ENCODE peak calls at places on chromosomes 13 and 19, in four cellular contexts. L is activated B cell treated with CpG ODN at 0.5 μM for 24 hours, N is A549, Y is HFFc6. V is an unnamed sample.

GRCh38 chr13:113151745-113152707 is 6.4 kb upstream of the PROZ start:
- DNase-seq in N (no peak), L (no peak), Y (peak; percentile 11), V (peak; percentile 78)

GRCh38 chr13:29902632-29903305 is 52.4 kb upstream of the UBL3 start:
- DNase-seq in L (no peak), N (no peak), Y (no peak), V (no peak)

GRCh38 chr13:49421391-49421790 is 22.5 kb downstream of the CAB39L start:
- DNase-seq in N (peak; percentile 29), Y (no peak), L (no peak), V (no peak)

GRCh38 chr19:44807162-44807561 is 1.7 kb upstream of the BCAM start:
- DNase-seq in L (no peak), N (peak; percentile 83), Y (no peak), V (no peak)

GRCh38 chr13:91024157-91024792 is 323.2 kb upstream of the MIR17HG start:
- DNase-seq in L (no peak), Y (no peak), N (no peak), V (no peak)

GRCh38 chr13:36115306-36115705 is 15.9 kb downstream of the DCLK1 start:
- DNase-seq in Y (no peak), L (no peak), N (no peak), V (no peak)

GRCh38 chr13:24675806-24676570 is 4.2 kb upstream of the ATP12A start:
- DNase-seq in N (no peak), Y (no peak), L (no peak), V (no peak)

GRCh38 chr13:107351305-107351704 is 783.4 kb upstream of the ARGLU1 start:
- DNase-seq in Y (no peak), N (no peak), L (no peak), V (no peak)

GRCh38 chr19:42286349-42287016 is 15.4 kb upstream of the PRR19 start:
- DNase-seq in Y (no peak), N (no peak), L (no peak), V (no peak)

GRCh38 chr19:34124828-34125227 is 47.5 kb upstream of the LSM14A start:
- DNase-seq in L (no peak), N (peak; percentile 39), Y (no peak), V (no peak)

GRCh38 chr19:23071087-23071511 is 45.7 kb upstream of the ZNF730 start:
- DNase-seq in Y (no peak), N (no peak), L (no peak), V (no peak)

GRCh38 chr19:23070353-23070781 is 46.5 kb upstream of the ZNF730 start:
- DNase-seq in N (peak; percentile 20), L (no peak), Y (no peak), V (no peak)

GRCh38 chr19:23075031-23075733 is 41.6 kb upstream of the ZNF730 start:
- DNase-seq in L (no peak), N (no peak), Y (no peak), V (peak; percentile 87)
- TF ChIP-seq CTCF in L (no peak), N (no peak), Y (no peak), V (no peak)

GRCh38 chr19:51108066-51108804 is at the start of gene CTU1:
- DNase-seq in N (peak; percentile 100), L (peak; percentile 93), Y (peak; percentile 99), V (peak; percentile 99)

GRCh38 chr19:51108805-51109146 is 567 bp upstream of the CTU1 start:
- DNase-seq in Y (no peak), L (no peak), N (no peak), V (no peak)

GRCh38 chr19:51110666-51110971 is 2.4 kb upstream of the CTU1 start:
- DNase-seq in Y (no peak), N (no peak), L (no peak), V (no peak)

GRCh38 chr19:51103811-51104470 is 4.3 kb downstream of the CTU1 start:
- DNase-seq in L (no peak), N (no peak), Y (no peak), V (no peak)

DNA sequence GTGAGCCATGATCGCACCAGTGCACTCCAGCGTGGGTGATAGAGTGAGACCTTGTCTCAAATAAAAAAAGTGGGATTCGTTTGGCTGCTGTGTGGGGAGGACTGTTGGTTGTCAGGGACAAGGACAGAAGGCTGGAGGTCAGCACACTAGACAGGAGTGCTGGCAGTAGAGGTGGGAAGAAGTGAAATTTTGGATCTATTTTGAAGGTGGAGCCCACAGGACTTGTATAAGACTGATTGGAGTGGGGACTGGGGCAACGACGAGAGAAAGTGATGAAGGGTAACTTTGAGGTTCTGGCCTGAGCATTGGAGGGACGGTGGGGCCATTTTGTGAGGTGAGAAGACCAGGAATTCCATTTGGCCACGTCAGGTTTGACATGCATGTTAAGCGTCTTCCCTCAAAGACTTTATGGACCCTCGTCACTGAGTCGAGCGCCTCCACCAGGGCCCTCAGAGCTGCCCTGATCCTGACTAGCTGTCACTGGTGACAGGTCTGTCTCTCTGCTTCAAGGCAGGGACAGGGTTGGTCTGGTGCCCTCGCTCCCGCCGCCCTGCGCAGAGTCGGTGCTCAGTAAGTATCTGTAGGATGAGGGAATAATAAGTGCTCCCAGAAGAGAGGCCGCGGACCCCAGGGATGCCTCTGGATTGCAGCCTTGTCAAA is 673 bp downstream of the CTU1 start:
- DNase-seq in L (no peak), N (no peak), Y (peak; percentile 26), V (no peak)
- TF ChIP-seq CTCF in L (no peak), N (no peak), Y (no peak), V (no peak)

GRCh38 chr19:19409235-19410030 is 4.0 kb downstream of the GATAD2A start:
- DNase-seq in Y (no peak), N (no peak), L (no peak), V (no peak)

GRCh38 chr19:19405919-19406877 is 723 bp downstream of the GATAD2A start:
- DNase-seq in Y (peak; percentile 30), N (peak; percentile 30), L (peak; percentile 59), V (no peak)

GRCh38 chr19:19407640-19407933 is 2.1 kb downstream of the GATAD2A start:
- DNase-seq in N (no peak), Y (no peak), L (no peak), V (no peak)

GRCh38 chr19:19404879-19405860 is at the start of gene GATAD2A:
- DNase-seq in L (peak; percentile 96), Y (peak; percentile 90), N (peak; percentile 87), V (peak; percentile 97)

DNA sequence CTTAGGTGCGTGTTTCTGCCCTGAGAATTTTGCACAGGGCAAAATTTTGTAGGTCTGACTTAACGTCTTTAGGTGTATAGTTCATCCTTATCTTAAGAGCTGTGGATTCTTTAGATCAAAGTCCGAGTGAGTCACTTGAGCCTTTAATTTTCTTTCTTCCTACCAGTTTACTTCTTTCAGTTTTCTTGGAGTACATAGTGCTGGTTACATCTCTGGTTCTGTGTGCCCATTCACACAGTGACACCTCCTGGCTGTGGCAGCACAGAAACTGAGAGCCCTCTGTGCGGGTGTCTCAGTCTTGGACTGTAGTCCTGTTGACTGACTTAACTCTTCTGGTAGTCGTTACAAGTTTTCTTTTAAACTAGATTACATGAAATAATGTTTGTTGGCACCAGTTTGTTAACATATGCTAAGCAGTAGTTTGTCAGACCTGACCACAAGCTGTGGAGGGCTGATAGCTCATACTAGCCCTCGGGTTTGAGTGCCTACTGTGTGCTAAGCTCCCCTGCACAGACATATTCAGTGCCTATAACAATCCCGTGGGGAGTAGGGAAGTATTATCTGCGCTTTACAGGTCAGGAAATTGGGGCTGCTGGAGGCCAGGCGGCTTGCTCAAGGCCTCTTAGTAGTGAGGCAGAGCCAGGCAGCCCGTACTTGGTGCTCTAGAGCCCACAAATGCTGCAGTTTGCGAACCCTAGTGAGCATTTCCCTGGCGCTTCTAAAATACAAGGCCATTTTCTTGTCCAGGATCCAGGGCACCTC is 1.6 kb downstream of the GATAD2A start:
- DNase-seq in N (peak; percentile 53), L (no peak), Y (peak; percentile 70), V (no peak)
- TF ChIP-seq CTCF in N (peak; percentile 40), L (no peak), Y (peak; percentile 59), V (peak; percentile 58)

GRCh38 chr13:87274209-87274819 is 396.9 kb upstream of the SLITRK5 start:
- DNase-seq in Y (no peak), N (peak; percentile 42), L (no peak), V (no peak)
- TF ChIP-seq CTCF in Y (no peak), N (peak; percentile 55), L (no peak), V (peak; percentile 89)

DNA sequence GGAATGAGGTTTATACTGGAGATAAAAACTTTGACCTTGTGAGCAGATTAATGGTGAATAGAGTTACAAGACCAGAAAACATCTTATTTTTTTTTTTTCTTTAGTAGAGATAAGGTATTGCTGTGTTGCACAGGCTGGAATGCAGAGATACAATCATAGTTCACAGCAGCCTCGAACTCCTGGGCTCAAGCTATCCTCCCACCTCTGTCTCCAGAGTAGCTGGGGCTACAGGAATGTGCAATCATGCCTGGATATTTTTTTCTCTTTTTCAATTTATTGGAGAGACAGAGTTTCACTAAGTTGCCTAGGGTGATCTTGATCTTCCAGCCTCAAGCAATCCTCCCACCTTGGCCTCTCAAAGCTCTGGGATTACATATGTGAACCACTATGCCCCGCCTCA is 2139.1 kb downstream of the PCDH9 start:
- DNase-seq in Y (no peak), N (no peak), L (no peak), V (no peak)
- TF ChIP-seq CTCF in Y (no peak), N (no peak), L (no peak), V (no peak)

DNA sequence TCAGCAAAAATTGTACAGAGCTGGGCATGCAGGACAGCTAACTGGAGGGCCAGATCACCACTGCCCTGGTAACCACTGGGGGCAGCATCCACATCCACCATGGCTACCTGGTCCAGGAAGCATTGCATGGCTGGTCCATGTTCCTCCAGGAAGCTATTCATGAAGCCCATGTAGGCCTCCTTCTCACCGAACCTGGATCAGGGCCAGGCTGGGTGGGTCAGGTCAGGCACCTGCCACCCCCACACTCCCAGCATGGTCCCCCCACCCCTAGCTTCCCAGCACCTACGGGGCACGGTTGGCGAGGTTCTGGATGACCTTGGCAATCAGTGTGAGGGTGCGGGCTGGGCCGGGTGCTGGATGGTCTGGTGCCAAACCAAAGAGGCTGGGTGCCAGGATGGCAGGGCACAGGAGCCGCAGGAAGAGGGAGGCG is 4.6 kb upstream of the WIZ start:
- DNase-seq in L (no peak), Y (no peak), N (peak; percentile 38), V (no peak)
- TF ChIP-seq CTCF in L (no peak), Y (peak; percentile 60), N (no peak), V (peak; percentile 28)

GRCh38 chr19:29478578-29479565 is 46.9 kb upstream of the VSTM2B start:
- DNase-seq in Y (no peak), N (peak; percentile 50), L (no peak), V (peak; percentile 75)
- TF ChIP-seq CTCF in Y (peak; percentile 46), N (peak; percentile 40), L (no peak), V (peak; percentile 11)

V was measured in osteocyte.